ENCODE peak calls at places on chromosomes 7 and 10, in four cellular contexts. Z is HepG2, S is K562, O is IMR-90. C is an unnamed sample.

GRCh38 chr10:24201503-24202180 is 7.3 kb upstream of the KIAA1217 start:
- DNase-seq in Z (no peak), S (no peak), O (no peak), C (no peak)

GRCh38 chr10:87092861-87093460 is 1.7 kb downstream of the GLUD1 start:
- DNase-seq in Z (peak; percentile 89), O (peak; percentile 28), S (no peak), C (no peak)

GRCh38 chr10:7622969-7623368 is 43.8 kb downstream of the ITIH5 start:
- DNase-seq in O (no peak), S (no peak), Z (no peak), C (no peak)

GRCh38 chr10:77034795-77035194 is 602.8 kb downstream of the KCNMA1 start:
- DNase-seq in O (no peak), Z (no peak), S (no peak), C (no peak)

GRCh38 chr7:86708334-86708733 is 64.6 kb downstream of the GRM3 start:
- DNase-seq in O (no peak), S (no peak), Z (no peak), C (no peak)

GRCh38 chr10:72001026-72001380 is 36.8 kb downstream of the CHST3 start:
- DNase-seq in S (no peak), O (no peak), Z (no peak), C (no peak)

GRCh38 chr10:3222068-3222467 is 49.5 kb upstream of the PITRM1 start:
- DNase-seq in S (no peak), O (no peak), Z (no peak), C (no peak)

GRCh38 chr10:44788147-44788819 is 122.9 kb upstream of the TMEM72 start:
- DNase-seq in S (no peak), O (peak; percentile 45), Z (no peak), C (no peak)

GRCh38 chr10:49655099-49655498 is 24.4 kb upstream of the C10orf53 start:
- DNase-seq in S (no peak), O (no peak), Z (no peak), C (no peak)

GRCh38 chr7:34187908-34188307 is 282.6 kb downstream of the BMPER start:
- DNase-seq in S (no peak), Z (no peak), O (peak; percentile 44), C (no peak)

GRCh38 chr7:69438584-69438983 is 159.7 kb upstream of the AUTS2 start:
- DNase-seq in Z (no peak), O (no peak), S (no peak), C (no peak)

GRCh38 chr10:48659790-48660189 is 24.9 kb upstream of the WDFY4 start:
- DNase-seq in S (no peak), Z (no peak), O (no peak), C (no peak)

GRCh38 chr10:43212043-43212721 is 54.7 kb downstream of the RASGEF1A start:
- DNase-seq in O (no peak), S (no peak), Z (no peak), C (no peak)

GRCh38 chr7:2821161-2821841 is 22.8 kb downstream of the GNA12 start:
- DNase-seq in Z (no peak), S (no peak), O (peak; percentile 83), C (peak; percentile 62)

GRCh38 chr10:121332829-121333765 is 265.1 kb downstream of the FGFR2 start:
- DNase-seq in S (no peak), Z (no peak), O (no peak), C (no peak)

GRCh38 chr7:149713731-149714068 is 59.7 kb downstream of the ZNF467 start:
- DNase-seq in O (no peak), S (no peak), Z (no peak), C (no peak)

GRCh38 chr7:106392144-106392543 is 107.4 kb upstream of the NAMPT start:
- DNase-seq in S (no peak), O (no peak), Z (no peak), C (no peak)

GRCh38 chr7:106393564-106393963 is 108.8 kb upstream of the NAMPT start:
- DNase-seq in O (no peak), Z (no peak), S (no peak), C (no peak)

GRCh38 chr7:106397994-106398393 is 113.2 kb upstream of the NAMPT start:
- DNase-seq in Z (no peak), O (no peak), S (no peak), C (peak; percentile 29)

GRCh38 chr7:106394526-106394925 is 109.7 kb upstream of the NAMPT start:
- DNase-seq in S (no peak), Z (no peak), O (no peak), C (no peak)

DNA sequence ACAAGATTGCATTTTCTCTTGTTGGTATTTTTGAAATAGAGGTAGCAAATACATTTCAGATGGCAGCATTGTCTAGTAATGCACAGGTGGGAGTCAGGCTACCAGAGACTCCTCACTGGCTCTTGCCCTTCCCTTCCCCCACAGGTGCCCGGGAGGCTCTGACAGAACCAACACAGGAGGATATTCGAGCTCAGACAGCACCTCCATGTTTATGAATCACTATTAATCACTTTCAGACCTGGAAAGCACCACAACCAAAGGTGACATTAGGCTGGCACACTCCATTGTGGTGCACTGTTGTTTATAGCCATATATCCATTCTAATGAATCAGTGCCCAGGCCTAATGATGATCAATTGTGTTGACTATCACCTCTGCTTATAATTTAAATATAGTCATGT is 107.8 kb upstream of the NAMPT start:
- DNase-seq in S (no peak), Z (no peak), O (no peak), C (no peak)
- TF ChIP-seq MAZ in S (no peak), Z (no peak), O (no peak), C (no peak)

GRCh38 chr7:22445140-22445722 is 54.8 kb downstream of the STEAP1B start:
- DNase-seq in O (peak; percentile 8), Z (no peak), S (no peak), C (no peak)
- TF ChIP-seq MAZ in O (no peak), Z (no peak), S (no peak), C (no peak)

GRCh38 chr7:151725844-151726770 is 150.8 kb downstream of the PRKAG2 start:
- DNase-seq in Z (no peak), O (peak; percentile 49), S (no peak), C (no peak)
- TF ChIP-seq MAZ in Z (no peak), O (no peak), S (no peak), C (no peak)

DNA sequence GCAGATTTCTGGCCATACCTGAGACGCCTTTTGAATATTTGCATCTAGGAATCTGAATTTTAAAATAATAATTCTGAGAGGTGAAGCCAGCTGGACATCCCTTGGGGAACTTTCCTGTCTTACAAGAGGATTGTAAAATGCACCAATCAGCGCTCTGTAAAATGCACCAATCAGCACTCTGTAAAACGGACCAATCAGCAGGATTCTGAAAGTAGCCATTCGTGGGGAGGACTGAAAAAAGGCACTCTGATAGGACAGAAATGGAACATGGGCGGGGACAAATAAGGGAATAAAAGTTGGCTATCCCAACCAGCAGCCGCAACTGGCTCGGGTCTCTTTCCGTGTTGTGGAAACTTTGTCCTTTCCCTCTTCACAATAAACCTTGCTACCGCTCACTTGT is 9.9 kb downstream of the PPIF start:
- DNase-seq in O (no peak), Z (no peak), S (no peak), C (no peak)
- TF ChIP-seq MAZ in O (no peak), Z (no peak), S (no peak), C (no peak)

DNA sequence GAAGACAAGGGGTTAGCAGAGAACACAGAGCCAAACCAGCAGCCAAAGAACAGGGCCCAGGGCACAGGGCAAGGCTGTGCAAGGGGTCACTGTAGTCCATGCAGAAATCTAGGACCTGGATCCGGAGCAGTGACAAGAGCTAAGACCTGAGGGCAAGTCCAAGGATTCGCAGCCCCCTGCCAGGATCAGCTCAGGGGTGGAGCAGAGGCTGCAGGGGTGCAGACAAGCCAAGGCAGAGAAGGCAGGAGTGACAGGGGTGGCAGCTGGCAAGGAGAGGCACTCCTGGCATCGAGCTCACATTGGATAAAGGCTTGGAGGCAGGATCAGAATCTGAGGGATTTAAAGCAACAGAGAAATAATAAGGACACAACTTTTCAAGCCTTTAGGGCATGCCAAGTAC is 80.7 kb upstream of the NANOS1 start:
- DNase-seq in Z (no peak), O (no peak), S (no peak), C (no peak)
- TF ChIP-seq MAZ in Z (no peak), O (no peak), S (no peak), C (no peak)

GRCh38 chr10:88745633-88746032 is 14.2 kb upstream of the LIPN start:
- DNase-seq in S (no peak), Z (no peak), O (no peak), C (no peak)

DNA sequence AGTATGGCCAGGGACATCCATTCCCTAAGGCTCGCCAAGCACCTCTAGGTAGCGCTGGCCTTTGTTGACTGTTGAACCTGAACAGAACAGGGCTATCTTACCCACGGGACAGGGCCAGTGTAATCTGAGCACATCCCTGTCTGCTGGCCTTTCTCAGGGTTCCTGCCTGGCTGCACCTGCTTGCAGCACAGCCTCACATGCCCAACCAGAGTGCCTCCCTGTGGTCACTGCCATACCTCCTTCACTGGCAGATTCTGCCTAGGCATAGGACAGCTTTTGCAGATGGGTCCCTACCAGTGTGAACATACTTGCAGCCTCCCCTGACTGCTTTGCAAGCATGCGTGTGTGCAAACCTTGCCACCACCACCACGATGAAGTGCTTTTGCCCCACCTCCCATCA is 15.8 kb upstream of the LIPN start:
- DNase-seq in Z (no peak), S (no peak), O (no peak), C (peak; percentile 24)
- TF ChIP-seq MAZ in Z (no peak), S (no peak), O (no peak), C (no peak)

GRCh38 chr7:31340603-31341002 is at the start of gene NEUROD6:
- DNase-seq in S (no peak), Z (no peak), O (no peak), C (no peak)

GRCh38 chr7:31335889-31336201 is 4.7 kb downstream of the NEUROD6 start:
- DNase-seq in S (no peak), Z (no peak), O (no peak), C (no peak)

GRCh38 chr7:31335161-31335888 is 5.2 kb downstream of the NEUROD6 start:
- DNase-seq in O (no peak), Z (no peak), S (no peak), C (no peak)

GRCh38 chr7:31333301-31333700 is 7.2 kb downstream of the NEUROD6 start:
- DNase-seq in O (no peak), Z (no peak), S (no peak), C (no peak)

DNA sequence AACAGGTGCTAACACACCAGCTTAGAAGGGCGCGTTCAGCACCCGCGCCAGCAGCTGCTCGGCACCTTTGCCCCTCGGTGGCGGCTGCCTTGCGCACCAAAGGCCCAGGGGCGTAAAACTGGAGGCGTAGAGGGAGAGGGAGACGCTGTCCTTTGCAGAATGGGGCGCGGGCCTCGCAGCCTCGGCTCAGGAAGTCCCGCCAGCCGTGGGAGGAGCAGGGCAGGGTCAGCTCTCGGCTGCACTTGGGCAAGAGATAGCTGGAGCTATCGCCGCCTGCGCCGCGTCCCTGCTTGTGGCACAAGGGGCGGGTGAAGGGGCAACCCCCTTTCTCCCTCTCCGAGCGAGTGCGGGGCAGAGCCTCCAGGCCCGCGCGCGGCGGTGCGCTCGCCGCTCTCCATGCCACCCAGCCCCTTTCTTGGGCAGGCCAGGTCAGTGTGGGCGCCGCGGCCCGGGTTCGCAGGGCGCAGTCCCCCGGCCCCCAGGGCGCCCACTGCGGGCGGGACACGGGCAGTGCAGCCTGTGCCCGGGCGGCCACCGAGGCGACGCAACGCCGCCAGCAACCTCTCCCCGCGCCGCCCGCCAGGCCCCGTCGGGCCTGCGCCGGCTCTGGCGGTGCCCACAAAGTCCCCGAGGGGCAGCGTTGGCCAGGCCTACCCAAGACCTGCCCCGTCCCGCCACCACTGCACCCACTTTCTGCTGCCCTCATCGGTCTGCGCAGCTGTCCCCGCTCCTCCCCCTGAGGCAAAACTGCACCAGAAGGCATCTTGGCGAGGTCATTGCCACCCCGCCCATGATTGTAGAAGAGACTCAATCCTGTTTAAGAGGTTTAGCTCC is 4.1 kb downstream of the NEUROD6 start:
- DNase-seq in S (peak; percentile 11), O (no peak), Z (no peak), C (no peak)
- TF ChIP-seq MAZ in S (no peak), O (no peak), Z (no peak), C (no peak)

C was measured in A549.